ENCODE peak calls at places on chromosome 15, in four cellular contexts. I is ovary, C is GM23338, J is HCT116. H is an unnamed sample.

GRCh38 chr15:32905481-32905880 is 187.7 kb downstream of the GREM1 start:
- DNase-seq in I (no peak), C (no peak), J (no peak), H (no peak)

GRCh38 chr15:79740581-79740980 is 156.2 kb downstream of the MTHFS start:
- DNase-seq in I (no peak), C (no peak), J (no peak), H (no peak)

GRCh38 chr15:52331490-52332240 is 36.1 kb upstream of the MYO5C start:
- DNase-seq in I (no peak), C (peak), J (peak), H (peak)

GRCh38 chr15:31299588-31300207 is 26.9 kb upstream of the KLF13 start:
- DNase-seq in I (no peak), C (no peak), J (no peak), H (peak)

GRCh38 chr15:64013179-64014043 is 32.9 kb downstream of the DAPK2 start:
- DNase-seq in I (no peak), C (no peak), J (no peak), H (no peak)

GRCh38 chr15:88657326-88658069 is 18.7 kb downstream of the ISG20 start:
- DNase-seq in I (peak), C (peak), J (peak), H (peak)

GRCh38 chr15:57395292-57395691 is 19.0 kb downstream of the CGNL1 start:
- DNase-seq in I (no peak), C (no peak), J (no peak), H (peak)

GRCh38 chr15:52857937-52858336 is 67.8 kb upstream of the ONECUT1 start:
- DNase-seq in I (no peak), C (peak), J (no peak), H (peak)

GRCh38 chr15:70039917-70040316 is 57.8 kb downstream of the TLE3 start:
- DNase-seq in I (no peak), C (no peak), J (no peak), H (no peak)

GRCh38 chr15:61383421-61383820 is 154.3 kb upstream of the RORA start:
- DNase-seq in I (no peak), C (no peak), J (no peak), H (no peak)

GRCh38 chr15:84400820-84401219 is 165.2 kb downstream of the GOLGA6L4 start:
- DNase-seq in I (no peak), C (peak), J (no peak), H (peak)

GRCh38 chr15:88257311-88257901 is 867 bp upstream of the NTRK3 start:
- DNase-seq in I (no peak), C (peak), J (no peak), H (peak)

GRCh38 chr15:64009798-64010241 is 36.5 kb downstream of the DAPK2 start:
- DNase-seq in I (no peak), C (no peak), J (no peak), H (no peak)

GRCh38 chr15:84925906-84926305 is 41.4 kb downstream of the SLC28A1 start:
- DNase-seq in I (no peak), C (no peak), J (no peak), H (no peak)

GRCh38 chr15:41972341-41973237 is at the start of gene EHD4:
- DNase-seq in I (peak), C (peak), J (peak), H (peak)

GRCh38 chr15:55587321-55588069 is 650 bp downstream of the PYGO1 start:
- DNase-seq in I (no peak), C (peak), J (no peak), H (peak)

GRCh38 chr15:62896969-62897486 is 145.5 kb upstream of the TPM1 start:
- DNase-seq in I (peak), C (no peak), J (peak), H (no peak)

GRCh38 chr15:64686130-64686735 is 89.2 kb downstream of the RBPMS2 start:
- DNase-seq in I (no peak), C (peak), J (peak), H (peak)

GRCh38 chr15:80679805-80680175 is 15.3 kb upstream of the ABHD17C start:
- DNase-seq in I (no peak), C (no peak), J (no peak), H (no peak)

GRCh38 chr15:85800460-85801123 is 5.9 kb upstream of the KLHL25 start:
- DNase-seq in I (no peak), C (peak), J (peak), H (peak)

GRCh38 chr15:42919308-42919707 is 1.3 kb downstream of the TTBK2 start:
- DNase-seq in I (no peak), C (no peak), J (no peak), H (no peak)

GRCh38 chr15:78077860-78078187 is 313 bp upstream of the TBC1D2B start:
- DNase-seq in I (no peak), C (no peak), J (no peak), H (no peak)

GRCh38 chr15:39159833-39160232 is 421.0 kb upstream of the THBS1 start:
- DNase-seq in I (no peak), C (no peak), J (no peak), H (no peak)

GRCh38 chr15:73691398-73691797 is 7.2 kb downstream of the CD276 start:
- DNase-seq in I (no peak), C (peak), J (no peak), H (peak)
- H3K27ac ChIP-seq in I (no peak), C (no peak), J (no peak), H (peak)

GRCh38 chr15:40806672-40807027 is 239 bp upstream of the ZFYVE19 start:
- DNase-seq in I (no peak), C (no peak), J (no peak), H (no peak)

GRCh38 chr15:40809051-40809450 is 1.8 kb upstream of the DNAJC17 start:
- DNase-seq in I (peak), C (no peak), J (no peak), H (no peak)

GRCh38 chr15:40807888-40808194 is 568 bp upstream of the DNAJC17 start:
- DNase-seq in I (no peak), C (no peak), J (no peak), H (no peak)

GRCh38 chr15:40803688-40804087 is 3.2 kb upstream of the ZFYVE19 start:
- DNase-seq in I (no peak), C (no peak), J (no peak), H (no peak)

DNA sequence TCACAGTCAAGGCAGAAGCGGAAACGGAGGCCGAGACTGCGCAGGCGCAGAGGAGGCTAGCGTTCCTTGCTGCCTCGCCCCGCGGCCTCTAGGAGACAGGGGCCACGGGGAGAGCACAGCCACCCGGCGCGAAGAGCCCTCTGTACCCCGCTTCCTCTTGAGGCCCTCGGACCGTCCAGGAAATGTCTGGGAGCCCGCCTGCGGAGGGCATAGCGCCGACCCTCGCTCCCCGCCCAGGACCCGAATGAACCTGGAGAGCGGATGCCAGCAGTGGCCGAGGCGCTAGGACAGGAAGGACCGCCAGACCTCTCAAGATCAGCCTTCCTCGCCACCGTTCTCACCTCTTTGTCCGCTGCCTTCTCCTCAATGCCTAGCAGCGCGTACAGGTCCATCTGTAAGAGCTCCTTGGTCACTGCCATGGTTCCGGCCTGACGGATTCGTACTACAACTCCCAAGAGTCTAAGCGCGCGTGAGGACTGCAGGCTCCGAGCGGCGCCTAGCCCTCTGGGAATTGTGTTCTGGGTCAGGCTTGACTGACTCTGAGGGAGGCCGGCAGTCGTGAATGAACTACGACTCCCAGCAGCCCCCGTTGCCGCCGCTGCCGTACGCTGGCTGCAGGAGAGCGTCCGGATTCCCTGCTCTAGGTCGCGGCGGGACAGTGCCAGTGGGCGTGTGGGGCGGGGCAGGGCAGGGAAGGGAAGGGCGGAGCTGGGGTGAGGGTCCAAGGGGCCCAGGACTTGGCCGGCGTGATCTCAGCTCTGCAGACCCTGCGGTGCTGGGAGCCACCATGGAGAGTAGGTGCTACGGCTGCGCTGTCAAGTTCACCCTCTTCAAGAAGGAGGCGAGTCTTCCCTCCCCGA is at the start of the genes DNAJC17 and ZFYVE19:
- DNase-seq in I (peak), C (peak), J (peak), H (peak)
- H3K27ac ChIP-seq in I (peak), C (peak), J (peak), H (peak)

GRCh38 chr15:66503780-66504562 is 684 bp downstream of the RPL4 start:
- DNase-seq in I (no peak), C (no peak), J (no peak), H (no peak)

GRCh38 chr15:66505430-66505811 is 295 bp downstream of the ZWILCH start:
- DNase-seq in I (no peak), C (no peak), J (no peak), H (no peak)

GRCh38 chr15:66504563-66505429 is at the start of the genes RPL4 and ZWILCH:
- DNase-seq in I (peak), C (peak), J (peak), H (peak)

GRCh38 chr15:66505818-66506217 is 692 bp downstream of the ZWILCH start:
- DNase-seq in I (no peak), C (no peak), J (no peak), H (no peak)

GRCh38 chr15:66502491-66502890 is 2.2 kb downstream of the RPL4 start:
- DNase-seq in I (no peak), C (no peak), J (no peak), H (no peak)
- H3K27ac ChIP-seq in I (no peak), C (peak), J (peak), H (no peak)

DNA sequence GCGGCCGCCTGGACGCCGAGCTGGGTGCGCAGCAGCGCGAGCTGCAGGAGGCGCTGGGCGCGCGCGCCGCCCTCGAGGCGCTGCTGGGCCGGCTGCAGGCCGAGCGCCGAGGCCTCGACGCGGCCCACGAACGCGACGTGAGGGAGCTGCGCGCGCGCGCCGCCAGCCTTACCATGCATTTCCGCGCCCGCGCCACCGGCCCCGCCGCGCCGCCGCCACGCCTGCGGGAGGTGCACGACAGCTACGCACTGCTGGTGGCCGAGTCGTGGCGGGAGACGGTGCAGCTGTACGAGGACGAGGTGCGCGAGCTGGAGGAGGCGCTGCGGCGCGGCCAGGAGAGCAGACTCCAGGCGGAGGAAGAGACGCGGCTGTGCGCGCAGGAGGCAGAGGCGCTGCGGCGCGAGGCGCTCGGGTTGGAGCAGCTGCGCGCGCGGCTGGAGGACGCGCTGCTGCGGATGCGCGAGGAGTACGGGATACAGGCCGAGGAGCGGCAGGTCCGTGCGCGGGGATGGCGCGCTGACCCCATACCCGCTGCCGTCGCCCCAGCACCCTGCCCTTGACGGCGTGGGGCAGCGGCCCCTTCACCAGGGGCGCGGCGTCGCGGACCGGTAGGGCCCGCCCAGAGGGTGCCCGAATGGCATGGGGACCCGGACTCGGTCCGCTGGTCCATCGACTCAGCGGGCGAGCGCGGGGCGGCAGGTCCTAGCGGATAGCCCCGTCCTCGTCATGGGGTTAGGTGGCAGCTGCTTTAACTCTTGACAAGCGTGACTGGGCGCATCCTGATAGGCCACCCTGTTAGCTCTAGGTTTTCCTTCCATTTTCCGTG is 849 bp downstream of the SYNM start:
- DNase-seq in I (peak), C (peak), J (no peak), H (peak)
- H3K27ac ChIP-seq in I (peak), C (no peak), J (peak), H (no peak)

DNA sequence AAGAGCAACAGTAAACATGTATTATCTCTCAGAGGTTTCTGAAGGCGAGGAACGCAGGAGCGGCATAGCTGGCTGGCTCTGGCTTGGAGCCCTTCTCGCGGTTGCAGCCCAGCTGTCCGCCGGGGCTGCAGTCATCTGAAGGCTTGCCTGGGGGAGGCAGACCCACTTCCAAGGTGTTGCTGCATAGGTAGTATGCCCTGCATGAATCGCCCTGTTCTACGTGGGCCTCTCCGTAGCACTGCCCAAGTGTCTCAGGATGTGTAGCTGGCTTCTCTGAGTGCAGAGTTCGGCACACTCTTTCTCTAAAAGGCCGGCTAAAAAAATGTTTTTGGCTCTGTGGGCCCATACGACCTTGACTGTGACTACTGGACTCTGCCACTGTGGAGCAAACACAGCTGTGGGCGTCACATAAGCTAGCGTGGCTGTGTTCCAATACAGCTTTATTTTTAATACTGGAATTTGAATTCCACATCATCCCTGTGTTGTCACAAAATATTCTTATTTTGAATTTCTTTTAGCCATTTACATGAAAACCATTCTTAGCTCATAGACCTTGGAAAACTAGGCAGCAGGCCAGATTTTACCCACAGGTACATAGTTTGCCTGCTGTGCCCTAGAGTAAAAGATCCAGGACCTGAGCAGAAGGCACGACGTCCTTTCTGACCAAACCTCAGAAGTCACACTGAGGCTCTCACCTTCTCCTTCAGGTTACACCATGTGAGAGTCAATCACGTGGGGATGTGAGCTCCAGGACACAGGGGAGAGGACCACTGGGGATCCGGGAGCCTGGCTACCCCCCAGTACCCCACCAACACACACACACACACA is 55.9 kb downstream of the PGPEP1L start:
- DNase-seq in I (peak), C (no peak), J (no peak), H (peak)
- H3K27ac ChIP-seq in I (peak), C (no peak), J (no peak), H (no peak)

GRCh38 chr15:92818658-92819311 is 81.3 kb upstream of the CHD2 start:
- DNase-seq in I (no peak), C (no peak), J (no peak), H (peak)
- H3K27ac ChIP-seq in I (no peak), C (no peak), J (peak), H (peak)

GRCh38 chr15:75531041-75531450 is 48.1 kb downstream of the PTPN9 start:
- DNase-seq in I (peak), C (no peak), J (no peak), H (no peak)
- H3K27ac ChIP-seq in I (no peak), C (peak), J (no peak), H (peak)

GRCh38 chr15:65824941-65825544 is 33.0 kb upstream of the DENND4A start:
- DNase-seq in I (peak), C (no peak), J (no peak), H (no peak)
- H3K27ac ChIP-seq in I (no peak), C (no peak), J (no peak), H (no peak)

GRCh38 chr15:75661779-75662140 is 14.0 kb downstream of the SNX33 start:
- DNase-seq in I (no peak), C (no peak), J (no peak), H (no peak)

GRCh38 chr15:75659928-75660645 is 12.4 kb downstream of the SNX33 start:
- DNase-seq in I (no peak), C (no peak), J (no peak), H (no peak)

GRCh38 chr15:75659141-75659771 is 11.5 kb downstream of the SNX33 start:
- DNase-seq in I (no peak), C (no peak), J (no peak), H (no peak)

GRCh38 chr15:75662823-75663519 is 15.3 kb downstream of the SNX33 start:
- DNase-seq in I (no peak), C (no peak), J (no peak), H (no peak)

GRCh38 chr15:75661041-75661778 is 13.5 kb downstream of the SNX33 start:
- DNase-seq in I (peak), C (peak), J (no peak), H (peak)
- H3K27ac ChIP-seq in I (peak), C (no peak), J (peak), H (no peak)

GRCh38 chr15:83012038-83012490 is 625 bp upstream of the C15orf40 start:
- DNase-seq in I (no peak), C (peak), J (no peak), H (no peak)

GRCh38 chr15:83014205-83014653 is 2.8 kb upstream of the C15orf40 start:
- DNase-seq in I (no peak), C (no peak), J (no peak), H (no peak)

GRCh38 chr15:83015361-83015760 is 3.9 kb upstream of the C15orf40 start:
- DNase-seq in I (no peak), C (no peak), J (no peak), H (no peak)

GRCh38 chr15:83011271-83012037 is at the start of gene C15orf40:
- DNase-seq in I (peak), C (peak), J (peak), H (peak)

DNA sequence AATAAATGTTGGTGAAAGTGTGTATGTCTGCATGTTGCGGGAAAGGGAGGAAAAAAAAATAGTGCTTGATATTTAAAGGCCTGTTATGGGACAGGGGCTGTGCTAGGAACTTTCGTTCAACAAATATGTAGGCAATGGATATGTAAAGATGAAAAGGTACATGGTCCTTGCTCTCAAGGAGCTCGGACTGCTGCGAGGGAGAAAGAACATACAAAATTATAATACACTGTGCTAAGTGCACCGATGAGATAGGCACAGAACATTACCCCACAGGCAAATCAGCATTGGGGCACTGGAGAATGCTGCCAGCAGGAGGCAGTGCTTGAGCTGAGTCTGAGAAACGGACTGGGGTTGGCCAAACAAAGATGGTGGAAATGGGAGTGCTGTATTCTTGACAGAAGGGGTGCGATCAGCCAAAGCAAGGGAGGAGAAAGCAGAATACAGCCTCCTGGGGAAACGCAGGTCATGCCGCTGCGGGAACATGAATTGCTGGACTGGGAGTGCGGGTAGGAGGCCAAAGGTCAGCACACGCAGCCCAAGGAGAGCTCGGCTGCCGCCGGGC is 649 bp downstream of the C15orf40 start:
- DNase-seq in I (peak), C (peak), J (peak), H (peak)
- H3K27ac ChIP-seq in I (peak), C (peak), J (peak), H (peak)